ENCODE peak calls at places on chromosomes 2 and 18, in nine cellular contexts. U, Y, K, W, L, X, Q, B and V are unnamed samples.

GRCh38 chr2:168456526-168457176 is 579 bp downstream of the CERS6 start:
- DNase-seq in Q (no peak), X (peak), Y (peak), W (no peak), U (peak), K (peak), B (no peak), L (no peak), V (peak)

GRCh38 chr2:50556934-50557575 is 474.9 kb downstream of the NRXN1 start:
- DNase-seq in Y (no peak), Q (no peak), K (peak), W (no peak), X (peak), B (no peak), U (peak), L (no peak), V (no peak)

GRCh38 chr2:219570194-219570923 is 980 bp downstream of the OBSL1 start:
- DNase-seq in W (no peak), Y (peak), Q (no peak), L (no peak), K (peak), U (peak), X (peak), B (no peak), V (no peak)

GRCh38 chr2:150783015-150783414 is 295.5 kb upstream of the RND3 start:
- DNase-seq in K (no peak), Y (no peak), B (no peak), Q (no peak), X (peak), L (no peak), W (no peak), U (no peak), V (no peak)

GRCh38 chr2:98478088-98478551 is 33.5 kb downstream of the INPP4A start:
- DNase-seq in L (no peak), U (no peak), Y (no peak), W (no peak), X (no peak), K (no peak), B (no peak), Q (no peak), V (no peak)

GRCh38 chr2:65622499-65622898 is 190.1 kb upstream of the SPRED2 start:
- DNase-seq in L (no peak), K (no peak), U (no peak), B (no peak), X (no peak), Y (no peak), W (no peak), Q (no peak), V (no peak)

GRCh38 chr2:9820020-9820973 is 23.0 kb upstream of the TAF1B start:
- DNase-seq in X (peak), Q (peak), W (no peak), Y (peak), B (no peak), U (peak), L (no peak), K (peak), V (no peak)

GRCh38 chr2:160616149-160616548 is 122.5 kb upstream of the RBMS1 start:
- DNase-seq in Y (no peak), Q (no peak), B (no peak), U (no peak), L (no peak), X (no peak), K (no peak), W (no peak), V (no peak)

GRCh38 chr2:120858361-120858760 is 122.7 kb downstream of the GLI2 start:
- DNase-seq in L (no peak), B (no peak), X (no peak), Q (no peak), Y (no peak), K (no peak), W (no peak), U (no peak), V (no peak)

GRCh38 chr2:66437601-66438497 is 2.9 kb downstream of the MEIS1 start:
- DNase-seq in Y (no peak), Q (no peak), W (no peak), L (no peak), U (peak), X (peak), B (no peak), K (peak), V (no peak)

GRCh38 chr2:120948662-120949011 is 213.0 kb downstream of the GLI2 start:
- DNase-seq in W (no peak), Q (no peak), L (no peak), B (no peak), U (no peak), K (no peak), Y (no peak), X (no peak), V (no peak)

GRCh38 chr2:180905002-180905401 is 75.4 kb upstream of the UBE2E3 start:
- DNase-seq in K (peak), U (no peak), W (no peak), Y (no peak), X (no peak), B (no peak), Q (peak), L (no peak), V (no peak)

GRCh38 chr2:46803911-46804670 is 111.5 kb downstream of the MCFD2 start:
- DNase-seq in L (peak), B (no peak), K (peak), U (peak), X (peak), Y (peak), W (peak), Q (no peak), V (no peak)

DNA sequence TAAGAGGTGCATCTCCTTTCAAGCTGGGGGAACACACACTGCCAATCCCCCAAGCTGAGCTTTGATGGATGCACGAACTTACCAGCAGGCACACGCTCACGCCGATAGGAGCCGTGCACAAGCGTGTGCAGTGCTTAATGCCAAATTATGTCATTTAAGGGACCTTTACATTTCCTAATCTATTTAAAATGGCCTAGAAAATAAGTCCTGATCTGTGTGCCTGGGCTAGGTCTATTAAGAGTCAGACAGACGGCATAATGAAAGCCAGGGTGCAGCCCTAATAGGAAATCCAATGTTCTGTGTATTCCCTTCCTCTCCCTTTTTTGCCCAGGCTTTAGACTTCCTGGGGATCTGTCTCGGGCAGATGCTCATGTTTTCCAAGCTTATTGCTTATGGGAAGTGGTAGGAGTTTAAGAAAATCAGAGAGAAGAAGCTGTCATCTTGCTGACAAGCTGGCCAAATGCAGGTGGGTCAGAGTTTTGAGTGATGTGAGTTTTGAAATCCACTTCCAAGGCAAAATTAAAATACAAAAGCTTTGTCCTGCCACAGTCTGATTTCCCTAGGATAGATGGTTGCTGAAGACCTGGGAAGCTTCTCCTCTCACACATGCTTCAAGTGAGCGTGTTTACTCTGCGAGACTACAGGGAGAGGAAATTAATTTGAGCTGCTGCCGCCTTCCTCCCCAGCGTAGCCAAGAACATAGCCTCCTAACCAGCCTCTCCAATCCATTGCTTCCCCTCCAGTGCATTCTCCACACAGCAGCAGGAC is 142.5 kb downstream of the MYT1L start:
- DNase-seq in Q (no peak), K (no peak), L (no peak), W (no peak), Y (no peak), B (no peak), X (no peak), U (no peak), V (no peak)
- TF ChIP-seq CTCF in Q (no peak), K (no peak), L (no peak), W (no peak), Y (no peak), B (no peak), X (no peak), U (no peak), V (no peak)

GRCh38 chr2:229821353-229821752 is 100.5 kb downstream of the TRIP12 start:
- DNase-seq in X (no peak), Q (no peak), Y (no peak), B (no peak), W (no peak), L (peak), K (no peak), U (no peak), V (no peak)

GRCh38 chr2:229825476-229825875 is 96.3 kb downstream of the TRIP12 start:
- DNase-seq in X (no peak), Q (no peak), B (no peak), L (no peak), U (no peak), W (no peak), K (no peak), Y (no peak), V (no peak)
- TF ChIP-seq CTCF in X (peak), Q (peak), B (no peak), L (peak), U (no peak), W (peak), K (no peak), Y (no peak), V (no peak)

DNA sequence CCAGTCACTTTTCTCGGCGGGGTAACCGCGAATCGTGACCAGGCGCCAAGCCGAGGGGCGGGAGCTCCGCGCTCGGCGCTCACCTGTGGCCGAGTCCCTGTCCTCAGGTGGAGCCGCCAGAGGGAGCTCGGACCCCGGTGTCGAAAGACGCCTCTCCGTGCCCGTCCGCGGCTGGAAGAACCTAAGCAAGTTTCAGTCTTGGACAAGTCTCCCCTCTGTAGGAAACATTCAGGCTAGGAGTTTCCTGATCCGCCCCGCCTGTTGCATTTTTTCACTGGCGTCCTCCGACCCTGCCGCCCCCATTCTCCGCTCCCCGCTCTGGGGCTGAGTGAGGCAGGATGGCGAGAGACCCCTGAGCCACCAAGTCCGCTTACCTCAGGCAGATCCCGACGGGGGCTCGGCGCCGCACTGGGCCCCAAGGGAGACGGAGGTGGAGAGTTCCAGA is 511 bp downstream of the DSEL start:
- DNase-seq in L (peak), Y (peak), X (peak), K (peak), Q (peak), U (peak), W (no peak), B (peak), V (peak)
- TF ChIP-seq CTCF in L (peak), Y (peak), X (peak), K (peak), Q (peak), U (peak), W (no peak), B (peak), V (peak)

DNA sequence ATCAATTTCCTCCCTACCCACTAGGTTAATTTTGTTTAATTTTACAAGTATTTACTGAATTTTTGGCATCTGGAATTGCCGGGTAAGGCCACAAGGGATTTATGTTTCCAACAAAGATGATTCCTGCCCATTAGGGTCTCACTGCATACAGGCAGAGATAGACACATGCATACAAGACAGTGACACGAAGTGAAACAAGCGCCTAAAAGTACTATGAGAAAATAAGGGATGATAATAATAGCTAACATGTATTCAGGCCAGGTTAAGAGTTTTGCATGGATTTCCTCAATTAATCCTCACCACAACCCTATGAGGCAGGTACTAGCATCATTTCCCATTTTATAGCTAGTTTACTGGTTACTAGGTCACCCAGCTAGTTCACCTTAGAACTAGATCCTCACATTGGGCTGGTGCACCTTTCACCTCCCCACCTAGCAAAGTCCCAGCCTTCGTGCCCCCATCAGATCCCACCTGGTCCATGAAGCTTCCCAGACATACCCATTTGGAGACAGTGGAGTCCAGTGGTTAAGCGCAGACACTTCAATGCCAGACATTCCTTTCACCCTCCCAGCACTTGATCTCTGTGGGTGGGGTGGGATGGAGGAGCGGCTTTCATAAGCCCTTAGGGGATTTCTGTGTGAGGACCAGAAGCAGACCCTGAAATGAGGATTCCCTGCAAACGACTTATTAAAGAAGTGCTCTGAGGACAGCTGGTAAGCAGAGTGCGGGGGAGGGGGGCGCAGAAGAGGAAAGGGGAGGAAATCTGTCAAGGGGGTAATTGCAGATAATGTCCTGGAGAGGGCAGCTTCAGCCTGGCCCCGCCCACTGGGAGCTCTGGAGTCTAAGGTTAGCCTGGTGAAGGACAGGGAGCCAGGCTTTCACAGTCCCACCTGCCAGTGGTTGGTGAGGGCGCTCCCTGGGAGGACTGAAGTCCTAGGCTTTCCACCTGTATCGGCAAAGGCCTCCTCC is 5.8 kb upstream of the DGUOK start:
- DNase-seq in U (peak), Y (peak), K (no peak), Q (peak), X (peak), L (no peak), B (no peak), W (peak), V (no peak)
- TF ChIP-seq CTCF in U (peak), Y (peak), K (peak), Q (peak), X (peak), L (peak), B (peak), W (peak), V (peak)

GRCh38 chr2:237686659-237687136 is 59.3 kb downstream of the LRRFIP1 start:
- DNase-seq in X (peak), L (no peak), U (no peak), Q (peak), W (no peak), Y (no peak), K (no peak), B (no peak), V (no peak)
- TF ChIP-seq CTCF in X (peak), L (peak), U (peak), Q (peak), W (peak), Y (peak), K (peak), B (no peak), V (peak)